ENCODE peak calls at places on chromosomes 16 and 17, in seven cellular contexts. One of them, this sample, is unnamed.

GRCh38 chr17:73118876-73119485 is 26.5 kb upstream of the SLC39A11 start:
- DNase-seq in D341Med: peak
- DNase-seq in fibroblast of lung: no peak
- DNase-seq in stimulated activated CD4-positive, alpha-beta T cell treated with anti-CD3 and anti-CD28 coated beads, TNF-alpha, amount 100 ng/mL, for 24 hours: no peak
- DNase-seq in cardiac fibroblast: no peak
- DNase-seq in glutamatergic neuron: peak
- DNase-seq in DND-41: no peak
- DNase-seq in this sample: no peak

GRCh38 chr17:5381542-5381941 is 37.9 kb downstream of the NUP88 start:
- DNase-seq in D341Med: no peak
- DNase-seq in stimulated activated CD4-positive, alpha-beta T cell treated with anti-CD3 and anti-CD28 coated beads, TNF-alpha, amount 100 ng/mL, for 24 hours: no peak
- DNase-seq in glutamatergic neuron: no peak
- DNase-seq in fibroblast of lung: peak
- DNase-seq in DND-41: no peak
- DNase-seq in cardiac fibroblast: peak
- DNase-seq in this sample: no peak

GRCh38 chr16:57244767-57245471 is at the start of gene ARL2BP:
- DNase-seq in fibroblast of lung: peak
- DNase-seq in D341Med: peak
- DNase-seq in cardiac fibroblast: peak
- DNase-seq in glutamatergic neuron: peak
- DNase-seq in DND-41: peak
- DNase-seq in stimulated activated CD4-positive, alpha-beta T cell treated with anti-CD3 and anti-CD28 coated beads, TNF-alpha, amount 100 ng/mL, for 24 hours: peak
- DNase-seq in this sample: peak

GRCh38 chr17:47693667-47694017 is 319 bp upstream of the TBKBP1 start:
- DNase-seq in stimulated activated CD4-positive, alpha-beta T cell treated with anti-CD3 and anti-CD28 coated beads, TNF-alpha, amount 100 ng/mL, for 24 hours: no peak
- DNase-seq in glutamatergic neuron: peak
- DNase-seq in cardiac fibroblast: no peak
- DNase-seq in fibroblast of lung: no peak
- DNase-seq in D341Med: no peak
- DNase-seq in DND-41: no peak
- DNase-seq in this sample: no peak

GRCh38 chr17:81932333-81932983 is 4.6 kb downstream of the PYCR1 start:
- DNase-seq in cardiac fibroblast: no peak
- DNase-seq in D341Med: no peak
- DNase-seq in DND-41: no peak
- DNase-seq in glutamatergic neuron: no peak
- DNase-seq in fibroblast of lung: no peak
- DNase-seq in stimulated activated CD4-positive, alpha-beta T cell treated with anti-CD3 and anti-CD28 coated beads, TNF-alpha, amount 100 ng/mL, for 24 hours: no peak
- DNase-seq in this sample: no peak

GRCh38 chr16:67533024-67533560 is 4.5 kb downstream of the RIPOR1 start:
- DNase-seq in DND-41: no peak
- DNase-seq in cardiac fibroblast: no peak
- DNase-seq in fibroblast of lung: no peak
- DNase-seq in D341Med: no peak
- DNase-seq in stimulated activated CD4-positive, alpha-beta T cell treated with anti-CD3 and anti-CD28 coated beads, TNF-alpha, amount 100 ng/mL, for 24 hours: no peak
- DNase-seq in glutamatergic neuron: no peak
- DNase-seq in this sample: no peak

GRCh38 chr16:10324210-10324609 is 61.7 kb upstream of the ATF7IP2 start:
- DNase-seq in glutamatergic neuron: no peak
- DNase-seq in DND-41: no peak
- DNase-seq in D341Med: no peak
- DNase-seq in fibroblast of lung: no peak
- DNase-seq in cardiac fibroblast: no peak
- DNase-seq in stimulated activated CD4-positive, alpha-beta T cell treated with anti-CD3 and anti-CD28 coated beads, TNF-alpha, amount 100 ng/mL, for 24 hours: no peak
- DNase-seq in this sample: no peak

GRCh38 chr16:66547101-66547989 is 2.6 kb downstream of the TK2 start:
- DNase-seq in glutamatergic neuron: no peak
- DNase-seq in fibroblast of lung: no peak
- DNase-seq in D341Med: no peak
- DNase-seq in DND-41: no peak
- DNase-seq in stimulated activated CD4-positive, alpha-beta T cell treated with anti-CD3 and anti-CD28 coated beads, TNF-alpha, amount 100 ng/mL, for 24 hours: no peak
- DNase-seq in cardiac fibroblast: no peak
- DNase-seq in this sample: no peak

GRCh38 chr17:8740486-8740885 is 4.2 kb downstream of the CCDC42 start:
- DNase-seq in D341Med: no peak
- DNase-seq in DND-41: peak
- DNase-seq in glutamatergic neuron: no peak
- DNase-seq in stimulated activated CD4-positive, alpha-beta T cell treated with anti-CD3 and anti-CD28 coated beads, TNF-alpha, amount 100 ng/mL, for 24 hours: no peak
- DNase-seq in fibroblast of lung: no peak
- DNase-seq in cardiac fibroblast: no peak
- DNase-seq in this sample: no peak

GRCh38 chr16:63361032-63361624 is 1324.9 kb upstream of the CDH8 start:
- DNase-seq in DND-41: peak
- DNase-seq in glutamatergic neuron: no peak
- DNase-seq in D341Med: peak
- DNase-seq in fibroblast of lung: peak
- DNase-seq in stimulated activated CD4-positive, alpha-beta T cell treated with anti-CD3 and anti-CD28 coated beads, TNF-alpha, amount 100 ng/mL, for 24 hours: no peak
- DNase-seq in cardiac fibroblast: peak
- DNase-seq in this sample: peak

GRCh38 chr17:78558181-78558850 is 18.9 kb downstream of the DNAH17 start:
- DNase-seq in DND-41: no peak
- DNase-seq in stimulated activated CD4-positive, alpha-beta T cell treated with anti-CD3 and anti-CD28 coated beads, TNF-alpha, amount 100 ng/mL, for 24 hours: no peak
- DNase-seq in D341Med: no peak
- DNase-seq in glutamatergic neuron: peak
- DNase-seq in fibroblast of lung: peak
- DNase-seq in cardiac fibroblast: no peak
- DNase-seq in this sample: no peak

GRCh38 chr16:2895813-2896212 is 12.8 kb downstream of the FLYWCH2 start:
- DNase-seq in cardiac fibroblast: no peak
- DNase-seq in DND-41: no peak
- DNase-seq in stimulated activated CD4-positive, alpha-beta T cell treated with anti-CD3 and anti-CD28 coated beads, TNF-alpha, amount 100 ng/mL, for 24 hours: no peak
- DNase-seq in D341Med: no peak
- DNase-seq in glutamatergic neuron: no peak
- DNase-seq in fibroblast of lung: peak
- DNase-seq in this sample: peak

GRCh38 chr17:1228752-1229353 is 41.4 kb upstream of the BHLHA9 start:
- DNase-seq in fibroblast of lung: no peak
- DNase-seq in cardiac fibroblast: no peak
- DNase-seq in glutamatergic neuron: peak
- DNase-seq in DND-41: no peak
- DNase-seq in stimulated activated CD4-positive, alpha-beta T cell treated with anti-CD3 and anti-CD28 coated beads, TNF-alpha, amount 100 ng/mL, for 24 hours: no peak
- DNase-seq in D341Med: peak
- DNase-seq in this sample: no peak

GRCh38 chr16:66189951-66190350 is 176.5 kb upstream of the CDH5 start:
- DNase-seq in D341Med: no peak
- DNase-seq in DND-41: no peak
- DNase-seq in fibroblast of lung: peak
- DNase-seq in cardiac fibroblast: peak
- DNase-seq in stimulated activated CD4-positive, alpha-beta T cell treated with anti-CD3 and anti-CD28 coated beads, TNF-alpha, amount 100 ng/mL, for 24 hours: no peak
- DNase-seq in glutamatergic neuron: no peak
- DNase-seq in this sample: no peak

GRCh38 chr17:49519781-49520180 is 24.7 kb downstream of the NGFR start:
- DNase-seq in fibroblast of lung: no peak
- DNase-seq in D341Med: peak
- DNase-seq in glutamatergic neuron: peak
- DNase-seq in DND-41: no peak
- DNase-seq in cardiac fibroblast: no peak
- DNase-seq in stimulated activated CD4-positive, alpha-beta T cell treated with anti-CD3 and anti-CD28 coated beads, TNF-alpha, amount 100 ng/mL, for 24 hours: no peak
- DNase-seq in this sample: no peak

GRCh38 chr17:49468827-49469385 is 26.2 kb upstream of the NGFR start:
- DNase-seq in glutamatergic neuron: no peak
- DNase-seq in fibroblast of lung: no peak
- DNase-seq in DND-41: no peak
- DNase-seq in D341Med: no peak
- DNase-seq in stimulated activated CD4-positive, alpha-beta T cell treated with anti-CD3 and anti-CD28 coated beads, TNF-alpha, amount 100 ng/mL, for 24 hours: no peak
- DNase-seq in cardiac fibroblast: peak
- DNase-seq in this sample: no peak

GRCh38 chr16:50666658-50667496 is 14.2 kb downstream of the SNX20 start:
- DNase-seq in cardiac fibroblast: no peak
- DNase-seq in DND-41: no peak
- DNase-seq in stimulated activated CD4-positive, alpha-beta T cell treated with anti-CD3 and anti-CD28 coated beads, TNF-alpha, amount 100 ng/mL, for 24 hours: no peak
- DNase-seq in fibroblast of lung: no peak
- DNase-seq in D341Med: no peak
- DNase-seq in glutamatergic neuron: no peak
- DNase-seq in this sample: no peak

GRCh38 chr16:84084570-84085270 is 32.0 kb downstream of the MBTPS1 start:
- DNase-seq in glutamatergic neuron: peak
- DNase-seq in D341Med: peak
- DNase-seq in DND-41: peak
- DNase-seq in stimulated activated CD4-positive, alpha-beta T cell treated with anti-CD3 and anti-CD28 coated beads, TNF-alpha, amount 100 ng/mL, for 24 hours: peak
- DNase-seq in fibroblast of lung: peak
- DNase-seq in cardiac fibroblast: peak
- DNase-seq in this sample: peak

GRCh38 chr16:76360384-76360783 is 83.2 kb downstream of the CNTNAP4 start:
- DNase-seq in cardiac fibroblast: peak
- DNase-seq in fibroblast of lung: no peak
- DNase-seq in stimulated activated CD4-positive, alpha-beta T cell treated with anti-CD3 and anti-CD28 coated beads, TNF-alpha, amount 100 ng/mL, for 24 hours: no peak
- DNase-seq in glutamatergic neuron: no peak
- DNase-seq in DND-41: no peak
- DNase-seq in D341Med: no peak
- DNase-seq in this sample: no peak

GRCh38 chr17:74152591-74153455 is 50.7 kb upstream of the RPL38 start:
- DNase-seq in fibroblast of lung: no peak
- DNase-seq in glutamatergic neuron: no peak
- DNase-seq in cardiac fibroblast: peak
- DNase-seq in DND-41: no peak
- DNase-seq in stimulated activated CD4-positive, alpha-beta T cell treated with anti-CD3 and anti-CD28 coated beads, TNF-alpha, amount 100 ng/mL, for 24 hours: no peak
- DNase-seq in D341Med: peak
- DNase-seq in this sample: no peak

GRCh38 chr17:62627904-62628603 is 584 bp downstream of the MRC2 start:
- DNase-seq in DND-41: peak
- DNase-seq in D341Med: peak
- DNase-seq in cardiac fibroblast: peak
- DNase-seq in fibroblast of lung: peak
- DNase-seq in glutamatergic neuron: no peak
- DNase-seq in stimulated activated CD4-positive, alpha-beta T cell treated with anti-CD3 and anti-CD28 coated beads, TNF-alpha, amount 100 ng/mL, for 24 hours: no peak
- DNase-seq in this sample: peak

GRCh38 chr16:56669005-56669839 is at the start of gene MT1H:
- DNase-seq in DND-41: no peak
- DNase-seq in fibroblast of lung: no peak
- DNase-seq in glutamatergic neuron: no peak
- DNase-seq in cardiac fibroblast: no peak
- DNase-seq in D341Med: no peak
- DNase-seq in stimulated activated CD4-positive, alpha-beta T cell treated with anti-CD3 and anti-CD28 coated beads, TNF-alpha, amount 100 ng/mL, for 24 hours: no peak
- DNase-seq in this sample: no peak

GRCh38 chr17:12078791-12079190 is 58.1 kb downstream of the MAP2K4 start:
- DNase-seq in D341Med: no peak
- DNase-seq in fibroblast of lung: peak
- DNase-seq in glutamatergic neuron: no peak
- DNase-seq in DND-41: no peak
- DNase-seq in cardiac fibroblast: peak
- DNase-seq in stimulated activated CD4-positive, alpha-beta T cell treated with anti-CD3 and anti-CD28 coated beads, TNF-alpha, amount 100 ng/mL, for 24 hours: no peak
- DNase-seq in this sample: peak

GRCh38 chr17:37310940-37311339 is 64.8 kb upstream of the C17orf78 start:
- DNase-seq in fibroblast of lung: peak
- DNase-seq in cardiac fibroblast: no peak
- DNase-seq in stimulated activated CD4-positive, alpha-beta T cell treated with anti-CD3 and anti-CD28 coated beads, TNF-alpha, amount 100 ng/mL, for 24 hours: no peak
- DNase-seq in DND-41: no peak
- DNase-seq in D341Med: no peak
- DNase-seq in glutamatergic neuron: no peak
- DNase-seq in this sample: no peak

GRCh38 chr16:2308089-2308962 is 32.2 kb downstream of the ABCA3 start:
- DNase-seq in glutamatergic neuron: no peak
- DNase-seq in cardiac fibroblast: no peak
- DNase-seq in DND-41: no peak
- DNase-seq in D341Med: no peak
- DNase-seq in stimulated activated CD4-positive, alpha-beta T cell treated with anti-CD3 and anti-CD28 coated beads, TNF-alpha, amount 100 ng/mL, for 24 hours: no peak
- DNase-seq in fibroblast of lung: no peak
- DNase-seq in this sample: no peak

GRCh38 chr17:42680331-42680808 is 1.3 kb downstream of the CCR10 start:
- DNase-seq in DND-41: no peak
- DNase-seq in glutamatergic neuron: no peak
- DNase-seq in cardiac fibroblast: no peak
- DNase-seq in stimulated activated CD4-positive, alpha-beta T cell treated with anti-CD3 and anti-CD28 coated beads, TNF-alpha, amount 100 ng/mL, for 24 hours: no peak
- DNase-seq in fibroblast of lung: peak
- DNase-seq in D341Med: no peak
- DNase-seq in this sample: peak

GRCh38 chr17:71503710-71504471 is 616.9 kb upstream of the SOX9 start:
- DNase-seq in glutamatergic neuron: no peak
- DNase-seq in fibroblast of lung: peak
- DNase-seq in cardiac fibroblast: no peak
- DNase-seq in D341Med: no peak
- DNase-seq in stimulated activated CD4-positive, alpha-beta T cell treated with anti-CD3 and anti-CD28 coated beads, TNF-alpha, amount 100 ng/mL, for 24 hours: no peak
- DNase-seq in DND-41: no peak
- DNase-seq in this sample: no peak